ENCODE peak calls at places on chromosome 15, in ten cellular contexts. One of them, this sample, is unnamed.

GRCh38 chr15:78666010-78666409 is 25.0 kb upstream of the CHRNB4 start:
- DNase-seq in RPMI7951: no peak
- DNase-seq in transverse colon: no peak
- DNase-seq in GM13976: no peak
- DNase-seq in retina: no peak
- DNase-seq in HTR-8/SVneo: no peak
- DNase-seq in ELR: no peak
- DNase-seq in left cardiac atrium: no peak
- DNase-seq in fibroblast of mammary gland: no peak
- DNase-seq in anterior cingulate cortex: no peak
- DNase-seq in this sample: no peak

GRCh38 chr15:68536331-68537095 is 42.3 kb upstream of the CORO2B start:
- DNase-seq in RPMI7951: peak; percentile 78
- DNase-seq in transverse colon: no peak
- DNase-seq in GM13976: no peak
- DNase-seq in retina: no peak
- DNase-seq in HTR-8/SVneo: no peak
- DNase-seq in ELR: peak; percentile 69
- DNase-seq in left cardiac atrium: no peak
- DNase-seq in fibroblast of mammary gland: peak; percentile 92
- DNase-seq in anterior cingulate cortex: no peak
- DNase-seq in this sample: no peak

GRCh38 chr15:32787949-32788348 is 70.1 kb downstream of the GREM1 start:
- DNase-seq in RPMI7951: no peak
- DNase-seq in transverse colon: no peak
- DNase-seq in GM13976: no peak
- DNase-seq in retina: no peak
- DNase-seq in HTR-8/SVneo: no peak
- DNase-seq in ELR: no peak
- DNase-seq in left cardiac atrium: no peak
- DNase-seq in fibroblast of mammary gland: no peak
- DNase-seq in anterior cingulate cortex: no peak
- DNase-seq in this sample: no peak

GRCh38 chr15:51023499-51023898 is 71.2 kb downstream of the TNFAIP8L3 start:
- DNase-seq in RPMI7951: no peak
- DNase-seq in transverse colon: no peak
- DNase-seq in GM13976: no peak
- DNase-seq in retina: no peak
- DNase-seq in HTR-8/SVneo: no peak
- DNase-seq in ELR: no peak
- DNase-seq in left cardiac atrium: no peak
- DNase-seq in fibroblast of mammary gland: no peak
- DNase-seq in anterior cingulate cortex: no peak
- DNase-seq in this sample: no peak

GRCh38 chr15:44720460-44721185 is 9.3 kb downstream of the B2M start:
- DNase-seq in RPMI7951: peak; percentile 16
- DNase-seq in transverse colon: no peak
- DNase-seq in GM13976: no peak
- DNase-seq in retina: no peak
- DNase-seq in HTR-8/SVneo: no peak
- DNase-seq in ELR: peak; percentile 29
- DNase-seq in left cardiac atrium: no peak
- DNase-seq in fibroblast of mammary gland: no peak
- DNase-seq in anterior cingulate cortex: no peak
- DNase-seq in this sample: peak; percentile 30

GRCh38 chr15:79682285-79682684 is 214.5 kb downstream of the MTHFS start:
- DNase-seq in RPMI7951: peak; percentile 79
- DNase-seq in transverse colon: no peak
- DNase-seq in GM13976: no peak
- DNase-seq in retina: no peak
- DNase-seq in HTR-8/SVneo: peak; percentile 13
- DNase-seq in ELR: peak; percentile 53
- DNase-seq in left cardiac atrium: peak; percentile 62
- DNase-seq in fibroblast of mammary gland: peak; percentile 91
- DNase-seq in anterior cingulate cortex: peak; percentile 39
- DNase-seq in this sample: no peak

GRCh38 chr15:25858952-25859760 is 4.0 kb downstream of the ATP10A start:
- DNase-seq in RPMI7951: no peak
- DNase-seq in transverse colon: no peak
- DNase-seq in GM13976: no peak
- DNase-seq in retina: no peak
- DNase-seq in HTR-8/SVneo: no peak
- DNase-seq in ELR: no peak
- DNase-seq in left cardiac atrium: no peak
- DNase-seq in fibroblast of mammary gland: no peak
- DNase-seq in anterior cingulate cortex: no peak
- DNase-seq in this sample: no peak

GRCh38 chr15:94375997-94376396 is 144.6 kb downstream of the MCTP2 start:
- DNase-seq in RPMI7951: no peak
- DNase-seq in transverse colon: no peak
- DNase-seq in GM13976: no peak
- DNase-seq in retina: no peak
- DNase-seq in HTR-8/SVneo: no peak
- DNase-seq in ELR: no peak
- DNase-seq in left cardiac atrium: no peak
- DNase-seq in fibroblast of mammary gland: no peak
- DNase-seq in anterior cingulate cortex: no peak
- DNase-seq in this sample: no peak

GRCh38 chr15:71807691-71808091 is 2.7 kb upstream of the NR2E3 start:
- DNase-seq in RPMI7951: peak; percentile 35
- DNase-seq in transverse colon: no peak
- DNase-seq in GM13976: no peak
- DNase-seq in retina: no peak
- DNase-seq in HTR-8/SVneo: no peak
- DNase-seq in ELR: no peak
- DNase-seq in left cardiac atrium: no peak
- DNase-seq in fibroblast of mammary gland: no peak
- DNase-seq in anterior cingulate cortex: no peak
- DNase-seq in this sample: no peak

GRCh38 chr15:68599560-68600071 is 20.8 kb downstream of the CORO2B start:
- DNase-seq in RPMI7951: peak; percentile 96
- DNase-seq in transverse colon: no peak
- DNase-seq in GM13976: no peak
- DNase-seq in retina: peak; percentile 91
- DNase-seq in HTR-8/SVneo: no peak
- DNase-seq in ELR: peak; percentile 87
- DNase-seq in left cardiac atrium: peak; percentile 54
- DNase-seq in fibroblast of mammary gland: peak; percentile 85
- DNase-seq in anterior cingulate cortex: peak; percentile 34
- DNase-seq in this sample: no peak

GRCh38 chr15:92883643-92884458 is 16.3 kb upstream of the CHD2 start:
- DNase-seq in RPMI7951: peak; percentile 40
- DNase-seq in transverse colon: no peak
- DNase-seq in GM13976: no peak
- DNase-seq in retina: peak; percentile 63
- DNase-seq in HTR-8/SVneo: no peak
- DNase-seq in ELR: peak; percentile 37
- DNase-seq in left cardiac atrium: no peak
- DNase-seq in fibroblast of mammary gland: no peak
- DNase-seq in anterior cingulate cortex: no peak
- DNase-seq in this sample: peak; percentile 26

GRCh38 chr15:77797270-77797669 is 164.6 kb upstream of the LINGO1 start:
- DNase-seq in RPMI7951: no peak
- DNase-seq in transverse colon: peak; percentile 15
- DNase-seq in GM13976: no peak
- DNase-seq in retina: no peak
- DNase-seq in HTR-8/SVneo: no peak
- DNase-seq in ELR: no peak
- DNase-seq in left cardiac atrium: no peak
- DNase-seq in fibroblast of mammary gland: no peak
- DNase-seq in anterior cingulate cortex: no peak
- DNase-seq in this sample: no peak

GRCh38 chr15:64017082-64017588 is 29.1 kb downstream of the DAPK2 start:
- DNase-seq in RPMI7951: no peak
- DNase-seq in transverse colon: no peak
- DNase-seq in GM13976: no peak
- DNase-seq in retina: no peak
- DNase-seq in HTR-8/SVneo: peak; percentile 35
- DNase-seq in ELR: peak; percentile 83
- DNase-seq in left cardiac atrium: no peak
- DNase-seq in fibroblast of mammary gland: peak; percentile 72
- DNase-seq in anterior cingulate cortex: no peak
- DNase-seq in this sample: peak; percentile 48

GRCh38 chr15:41169784-41170183 is 53.7 kb upstream of the INO80 start:
- DNase-seq in RPMI7951: no peak
- DNase-seq in transverse colon: no peak
- DNase-seq in GM13976: no peak
- DNase-seq in retina: no peak
- DNase-seq in HTR-8/SVneo: no peak
- DNase-seq in ELR: no peak
- DNase-seq in left cardiac atrium: no peak
- DNase-seq in fibroblast of mammary gland: no peak
- DNase-seq in anterior cingulate cortex: no peak
- DNase-seq in this sample: no peak

GRCh38 chr15:67242665-67243064 is 11.8 kb downstream of the AAGAB start:
- DNase-seq in RPMI7951: peak; percentile 29
- DNase-seq in transverse colon: no peak
- DNase-seq in GM13976: no peak
- DNase-seq in retina: no peak
- DNase-seq in HTR-8/SVneo: no peak
- DNase-seq in ELR: no peak
- DNase-seq in left cardiac atrium: no peak
- DNase-seq in fibroblast of mammary gland: peak; percentile 24
- DNase-seq in anterior cingulate cortex: no peak
- DNase-seq in this sample: no peak

GRCh38 chr15:32909431-32909830 is 191.6 kb downstream of the GREM1 start:
- DNase-seq in RPMI7951: peak; percentile 50
- DNase-seq in transverse colon: no peak
- DNase-seq in GM13976: no peak
- DNase-seq in retina: no peak
- DNase-seq in HTR-8/SVneo: no peak
- DNase-seq in ELR: peak; percentile 63
- DNase-seq in left cardiac atrium: no peak
- DNase-seq in fibroblast of mammary gland: peak; percentile 60
- DNase-seq in anterior cingulate cortex: no peak
- DNase-seq in this sample: no peak

GRCh38 chr15:68795298-68795848 is 25.3 kb downstream of the ANP32A start:
- DNase-seq in RPMI7951: peak; percentile 37
- DNase-seq in transverse colon: peak; percentile 90
- DNase-seq in GM13976: peak; percentile 75
- DNase-seq in retina: peak; percentile 85
- DNase-seq in HTR-8/SVneo: no peak
- DNase-seq in ELR: peak; percentile 48
- DNase-seq in left cardiac atrium: peak; percentile 93
- DNase-seq in fibroblast of mammary gland: peak; percentile 74
- DNase-seq in anterior cingulate cortex: peak; percentile 85
- DNase-seq in this sample: peak; percentile 68

This sample was measured in trophoblast cell.